ENCODE peak calls at places on chromosomes 5 and 9, in five cellular contexts. One of them, this sample, is unnamed.

GRCh38 chr9:82781965-82782392 is 281.0 kb downstream of the RASEF start:
- DNase-seq in stimulated activated CD4-positive, alpha-beta T cell treated with anti-CD3 and anti-CD28 coated beads, TNF-alpha, amount 100 ng/mL, for 24 hours: no peak
- DNase-seq in lower lobe of right lung: no peak
- DNase-seq in iris pigment epithelial cell: no peak
- DNase-seq in heart right ventricle: no peak
- DNase-seq in this sample: no peak

GRCh38 chr9:12604154-12604825 is 88.9 kb upstream of the TYRP1 start:
- DNase-seq in stimulated activated CD4-positive, alpha-beta T cell treated with anti-CD3 and anti-CD28 coated beads, TNF-alpha, amount 100 ng/mL, for 24 hours: no peak
- DNase-seq in lower lobe of right lung: no peak
- DNase-seq in iris pigment epithelial cell: peak; percentile 49
- DNase-seq in heart right ventricle: peak; percentile 31
- DNase-seq in this sample: no peak

GRCh38 chr9:131833906-131834305 is 94.0 kb upstream of the RAPGEF1 start:
- DNase-seq in stimulated activated CD4-positive, alpha-beta T cell treated with anti-CD3 and anti-CD28 coated beads, TNF-alpha, amount 100 ng/mL, for 24 hours: no peak
- DNase-seq in lower lobe of right lung: no peak
- DNase-seq in iris pigment epithelial cell: peak; percentile 28
- DNase-seq in heart right ventricle: no peak
- DNase-seq in this sample: no peak

GRCh38 chr9:96006961-96007360 is 131.5 kb downstream of the ERCC6L2 start:
- DNase-seq in stimulated activated CD4-positive, alpha-beta T cell treated with anti-CD3 and anti-CD28 coated beads, TNF-alpha, amount 100 ng/mL, for 24 hours: no peak
- DNase-seq in lower lobe of right lung: no peak
- DNase-seq in iris pigment epithelial cell: peak; percentile 59
- DNase-seq in heart right ventricle: no peak
- DNase-seq in this sample: no peak

GRCh38 chr5:122756263-122756911 is 18.5 kb upstream of the SNX2 start:
- DNase-seq in stimulated activated CD4-positive, alpha-beta T cell treated with anti-CD3 and anti-CD28 coated beads, TNF-alpha, amount 100 ng/mL, for 24 hours: no peak
- DNase-seq in lower lobe of right lung: no peak
- DNase-seq in iris pigment epithelial cell: peak; percentile 88
- DNase-seq in heart right ventricle: no peak
- DNase-seq in this sample: no peak

GRCh38 chr5:134581241-134581981 is 51.2 kb downstream of the SAR1B start:
- DNase-seq in stimulated activated CD4-positive, alpha-beta T cell treated with anti-CD3 and anti-CD28 coated beads, TNF-alpha, amount 100 ng/mL, for 24 hours: no peak
- DNase-seq in lower lobe of right lung: no peak
- DNase-seq in iris pigment epithelial cell: no peak
- DNase-seq in heart right ventricle: peak; percentile 41
- DNase-seq in this sample: no peak

GRCh38 chr9:133342083-133342406 is 5.9 kb downstream of the MED22 start:
- DNase-seq in stimulated activated CD4-positive, alpha-beta T cell treated with anti-CD3 and anti-CD28 coated beads, TNF-alpha, amount 100 ng/mL, for 24 hours: no peak
- DNase-seq in lower lobe of right lung: no peak
- DNase-seq in iris pigment epithelial cell: no peak
- DNase-seq in heart right ventricle: no peak
- DNase-seq in this sample: peak; percentile 77

GRCh38 chr5:32504923-32505596 is 60.5 kb upstream of the ZFR start:
- DNase-seq in stimulated activated CD4-positive, alpha-beta T cell treated with anti-CD3 and anti-CD28 coated beads, TNF-alpha, amount 100 ng/mL, for 24 hours: no peak
- DNase-seq in lower lobe of right lung: no peak
- DNase-seq in iris pigment epithelial cell: peak; percentile 91
- DNase-seq in heart right ventricle: peak; percentile 70
- DNase-seq in this sample: peak; percentile 26

GRCh38 chr9:113950195-113951031 is 74.3 kb downstream of the ZNF618 start:
- DNase-seq in stimulated activated CD4-positive, alpha-beta T cell treated with anti-CD3 and anti-CD28 coated beads, TNF-alpha, amount 100 ng/mL, for 24 hours: no peak
- DNase-seq in lower lobe of right lung: no peak
- DNase-seq in iris pigment epithelial cell: no peak
- DNase-seq in heart right ventricle: no peak
- DNase-seq in this sample: no peak

GRCh38 chr5:7849531-7850240 is 1.2 kb downstream of the CFAP90 start:
- DNase-seq in stimulated activated CD4-positive, alpha-beta T cell treated with anti-CD3 and anti-CD28 coated beads, TNF-alpha, amount 100 ng/mL, for 24 hours: no peak
- DNase-seq in lower lobe of right lung: no peak
- DNase-seq in iris pigment epithelial cell: no peak
- DNase-seq in heart right ventricle: peak; percentile 7
- DNase-seq in this sample: peak; percentile 79

GRCh38 chr9:81892440-81892839 is 35.8 kb upstream of the SPATA31D4 start:
- DNase-seq in stimulated activated CD4-positive, alpha-beta T cell treated with anti-CD3 and anti-CD28 coated beads, TNF-alpha, amount 100 ng/mL, for 24 hours: no peak
- DNase-seq in lower lobe of right lung: no peak
- DNase-seq in iris pigment epithelial cell: no peak
- DNase-seq in heart right ventricle: no peak
- DNase-seq in this sample: no peak

GRCh38 chr5:179241175-179241574 is 104.1 kb downstream of the ADAMTS2 start:
- DNase-seq in stimulated activated CD4-positive, alpha-beta T cell treated with anti-CD3 and anti-CD28 coated beads, TNF-alpha, amount 100 ng/mL, for 24 hours: no peak
- DNase-seq in lower lobe of right lung: peak; percentile 40
- DNase-seq in iris pigment epithelial cell: no peak
- DNase-seq in heart right ventricle: no peak
- DNase-seq in this sample: no peak

GRCh38 chr5:112584781-112585180 is 152.9 kb upstream of the APC start:
- DNase-seq in stimulated activated CD4-positive, alpha-beta T cell treated with anti-CD3 and anti-CD28 coated beads, TNF-alpha, amount 100 ng/mL, for 24 hours: no peak
- DNase-seq in lower lobe of right lung: no peak
- DNase-seq in iris pigment epithelial cell: no peak
- DNase-seq in heart right ventricle: no peak
- DNase-seq in this sample: peak; percentile 20

GRCh38 chr5:90421136-90421535 is 11.6 kb upstream of the CETN3 start:
- DNase-seq in stimulated activated CD4-positive, alpha-beta T cell treated with anti-CD3 and anti-CD28 coated beads, TNF-alpha, amount 100 ng/mL, for 24 hours: no peak
- DNase-seq in lower lobe of right lung: no peak
- DNase-seq in iris pigment epithelial cell: peak; percentile 14
- DNase-seq in heart right ventricle: no peak
- DNase-seq in this sample: peak; percentile 83

GRCh38 chr9:80794197-80794596 is 895.1 kb downstream of the TLE1 start:
- DNase-seq in stimulated activated CD4-positive, alpha-beta T cell treated with anti-CD3 and anti-CD28 coated beads, TNF-alpha, amount 100 ng/mL, for 24 hours: no peak
- DNase-seq in lower lobe of right lung: no peak
- DNase-seq in iris pigment epithelial cell: no peak
- DNase-seq in heart right ventricle: no peak
- DNase-seq in this sample: no peak

GRCh38 chr5:153659337-153659736 is 168.9 kb downstream of the GRIA1 start:
- DNase-seq in stimulated activated CD4-positive, alpha-beta T cell treated with anti-CD3 and anti-CD28 coated beads, TNF-alpha, amount 100 ng/mL, for 24 hours: no peak
- DNase-seq in lower lobe of right lung: no peak
- DNase-seq in iris pigment epithelial cell: peak; percentile 90
- DNase-seq in heart right ventricle: no peak
- DNase-seq in this sample: no peak

GRCh38 chr5:16539169-16539666 is 73.6 kb upstream of the ZNF622 start:
- DNase-seq in stimulated activated CD4-positive, alpha-beta T cell treated with anti-CD3 and anti-CD28 coated beads, TNF-alpha, amount 100 ng/mL, for 24 hours: no peak
- DNase-seq in lower lobe of right lung: no peak
- DNase-seq in iris pigment epithelial cell: peak; percentile 89
- DNase-seq in heart right ventricle: peak; percentile 75
- DNase-seq in this sample: no peak

GRCh38 chr9:83199240-83199639 is 136.3 kb upstream of the RASEF start:
- DNase-seq in stimulated activated CD4-positive, alpha-beta T cell treated with anti-CD3 and anti-CD28 coated beads, TNF-alpha, amount 100 ng/mL, for 24 hours: no peak
- DNase-seq in lower lobe of right lung: no peak
- DNase-seq in iris pigment epithelial cell: peak; percentile 53
- DNase-seq in heart right ventricle: peak; percentile 51
- DNase-seq in this sample: peak; percentile 46

GRCh38 chr5:75566710-75567309 is 44.4 kb upstream of the ANKDD1B start:
- DNase-seq in stimulated activated CD4-positive, alpha-beta T cell treated with anti-CD3 and anti-CD28 coated beads, TNF-alpha, amount 100 ng/mL, for 24 hours: peak; percentile 51
- DNase-seq in lower lobe of right lung: no peak
- DNase-seq in iris pigment epithelial cell: peak; percentile 97
- DNase-seq in heart right ventricle: peak; percentile 21
- DNase-seq in this sample: no peak

GRCh38 chr9:134215395-134215708 is 51.0 kb upstream of the RNU6ATAC start:
- DNase-seq in stimulated activated CD4-positive, alpha-beta T cell treated with anti-CD3 and anti-CD28 coated beads, TNF-alpha, amount 100 ng/mL, for 24 hours: no peak
- DNase-seq in lower lobe of right lung: no peak
- DNase-seq in iris pigment epithelial cell: no peak
- DNase-seq in heart right ventricle: no peak
- DNase-seq in this sample: no peak

GRCh38 chr9:89743216-89743575 is 138.4 kb downstream of the GADD45G start:
- DNase-seq in stimulated activated CD4-positive, alpha-beta T cell treated with anti-CD3 and anti-CD28 coated beads, TNF-alpha, amount 100 ng/mL, for 24 hours: no peak
- DNase-seq in lower lobe of right lung: no peak
- DNase-seq in iris pigment epithelial cell: no peak
- DNase-seq in heart right ventricle: no peak
- DNase-seq in this sample: no peak

This sample was measured in GM23338.